ENCODE peak calls at places on chromosomes 5 and 9, in eight cellular contexts. V, R, H, Z, I, S, J and N are unnamed samples.

GRCh38 chr9:108813951-108814601 is 41.7 kb downstream of the ACTL7B start:
- DNase-seq in V (no peak), R (no peak), H (no peak), Z (no peak), I (no peak), S (no peak), J (no peak), N (no peak)

GRCh38 chr9:104747565-104748358 is at the start of gene NIPSNAP3A:
- DNase-seq in V (peak; percentile 78), R (peak; percentile 69), H (peak; percentile 97), Z (peak; percentile 49), I (peak; percentile 97), S (peak; percentile 94), J (peak; percentile 91), N (peak; percentile 83)

GRCh38 chr5:39219433-39219832 is at the start of gene FYB1:
- DNase-seq in V (no peak), R (peak; percentile 38), H (no peak), Z (no peak), I (peak; percentile 85), S (no peak), J (peak; percentile 77), N (no peak)

GRCh38 chr5:150489358-150490295 is 18.3 kb upstream of the NDST1 start:
- DNase-seq in V (no peak), R (no peak), H (no peak), Z (peak; percentile 71), I (peak; percentile 89), S (no peak), J (peak; percentile 62), N (no peak)

GRCh38 chr5:135073771-135074345 is 39.8 kb upstream of the PITX1 start:
- DNase-seq in V (no peak), R (no peak), H (no peak), Z (peak; percentile 39), I (peak; percentile 49), S (peak; percentile 15), J (peak; percentile 46), N (no peak)

GRCh38 chr9:126411225-126411947 is 84.8 kb downstream of the MVB12B start:
- DNase-seq in V (no peak), R (no peak), H (no peak), Z (no peak), I (peak; percentile 41), S (no peak), J (no peak), N (no peak)

GRCh38 chr5:149957855-149958254 is 2.7 kb upstream of the SLC26A2 start:
- DNase-seq in V (no peak), R (no peak), H (no peak), Z (no peak), I (no peak), S (no peak), J (no peak), N (no peak)

GRCh38 chr5:6307304-6307703 is 71.0 kb downstream of the MED10 start:
- DNase-seq in V (no peak), R (no peak), H (no peak), Z (no peak), I (no peak), S (no peak), J (no peak), N (no peak)

GRCh38 chr9:36399980-36400331 is at the start of gene RNF38:
- DNase-seq in V (no peak), R (no peak), H (no peak), Z (no peak), I (no peak), S (no peak), J (no peak), N (no peak)

GRCh38 chr9:36401179-36401740 is 1.2 kb upstream of the RNF38 start:
- DNase-seq in V (no peak), R (no peak), H (no peak), Z (peak; percentile 61), I (no peak), S (peak; percentile 92), J (no peak), N (no peak)

GRCh38 chr9:36401897-36402480 is 1.9 kb upstream of the RNF38 start:
- DNase-seq in V (no peak), R (no peak), H (no peak), Z (no peak), I (no peak), S (no peak), J (no peak), N (no peak)

GRCh38 chr9:36398745-36399144 is 1.3 kb downstream of the RNF38 start:
- DNase-seq in V (no peak), R (no peak), H (no peak), Z (peak; percentile 70), I (no peak), S (no peak), J (no peak), N (no peak)

GRCh38 chr9:36400332-36401178 is 486 bp upstream of the RNF38 start:
- DNase-seq in V (peak; percentile 82), R (peak; percentile 76), H (peak; percentile 99), Z (peak; percentile 75), I (peak; percentile 97), S (peak; percentile 96), J (peak; percentile 93), N (peak; percentile 83)
- TF ChIP-seq POLR2A in V (no peak), R (no peak), H (peak; percentile 62), Z (no peak), I (peak; percentile 27), S (peak; percentile 74), J (no peak), N (peak; percentile 59)

GRCh38 chr9:77019010-77019809 is at the start of gene FOXB2:
- DNase-seq in V (no peak), R (no peak), H (peak; percentile 56), Z (no peak), I (no peak), S (no peak), J (no peak), N (no peak)

GRCh38 chr9:77019810-77020437 is 469 bp downstream of the FOXB2 start:
- DNase-seq in V (no peak), R (no peak), H (peak; percentile 81), Z (no peak), I (no peak), S (no peak), J (no peak), N (no peak)

GRCh38 chr9:77017505-77017894 is 2.0 kb upstream of the FOXB2 start:
- DNase-seq in V (no peak), R (no peak), H (no peak), Z (no peak), I (no peak), S (no peak), J (no peak), N (no peak)

GRCh38 chr9:77016526-77017504 is 2.6 kb upstream of the FOXB2 start:
- DNase-seq in V (no peak), R (no peak), H (peak; percentile 27), Z (no peak), I (no peak), S (no peak), J (no peak), N (no peak)

DNA sequence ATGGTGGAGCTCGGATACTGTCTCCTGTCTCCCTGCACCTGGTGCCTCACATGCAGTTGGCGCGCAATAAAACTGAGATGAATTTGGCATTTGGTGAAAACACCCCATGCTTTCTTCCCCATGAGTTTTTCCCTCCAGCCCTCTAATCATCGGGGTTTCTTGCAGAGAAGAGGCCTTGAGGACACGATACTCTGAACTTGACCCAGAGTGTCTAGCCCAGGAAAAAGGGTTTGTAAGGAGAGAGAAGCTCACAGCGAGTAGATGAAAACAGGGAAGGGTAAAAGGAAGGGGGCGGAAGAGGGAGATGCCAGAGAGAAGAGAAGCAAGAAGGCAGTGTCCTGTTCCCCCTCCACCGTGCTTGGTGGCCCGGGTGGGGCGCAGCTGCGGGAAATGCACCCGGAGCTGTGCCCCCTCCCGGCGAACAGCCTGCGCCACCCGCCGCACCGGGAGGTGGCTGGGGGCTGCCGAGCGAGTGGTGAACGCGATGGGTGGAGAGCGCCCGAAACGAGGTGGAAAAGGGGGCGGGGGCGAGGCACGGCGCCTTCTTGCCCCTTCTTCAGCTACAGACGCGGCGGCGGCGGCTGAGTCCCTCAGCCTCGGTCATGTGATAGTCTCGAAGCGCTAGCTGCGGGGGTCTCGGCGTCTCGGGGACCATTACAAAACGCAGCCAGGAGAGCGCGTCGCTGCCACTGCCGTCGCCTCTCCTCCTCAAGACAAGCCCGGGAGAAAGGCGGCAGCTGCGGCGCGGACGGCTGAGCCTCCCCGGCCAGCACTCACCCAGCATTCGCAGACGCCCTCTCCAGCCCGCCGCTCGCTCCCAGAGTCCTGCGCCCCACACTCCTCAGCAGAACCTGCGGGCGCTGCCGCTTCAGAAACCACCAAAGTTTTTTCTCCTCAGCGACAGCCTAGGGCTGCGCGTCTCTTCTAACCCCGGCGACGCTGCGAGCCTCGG is 1.1 kb upstream of the FOXB2 start:
- DNase-seq in V (no peak), R (no peak), H (peak; percentile 78), Z (no peak), I (no peak), S (no peak), J (no peak), N (no peak)
- TF ChIP-seq CTCF in V (no peak), R (no peak), H (no peak), Z (no peak), I (no peak), S (no peak), J (no peak), N (no peak)

GRCh38 chr9:35112257-35113020 is 3.2 kb downstream of the ATOSB start:
- DNase-seq in V (no peak), R (peak; percentile 64), H (no peak), Z (peak; percentile 64), I (no peak), S (no peak), J (no peak), N (no peak)

GRCh38 chr9:35110327-35110758 is 5.3 kb downstream of the ATOSB start:
- DNase-seq in V (no peak), R (no peak), H (no peak), Z (peak; percentile 43), I (no peak), S (no peak), J (no peak), N (no peak)

GRCh38 chr9:35108946-35109575 is 6.1 kb upstream of the STOML2 start:
- DNase-seq in V (no peak), R (no peak), H (no peak), Z (no peak), I (no peak), S (no peak), J (no peak), N (no peak)

GRCh38 chr9:35108461-35108860 is 5.5 kb upstream of the STOML2 start:
- DNase-seq in V (no peak), R (no peak), H (no peak), Z (no peak), I (no peak), S (no peak), J (no peak), N (no peak)

DNA sequence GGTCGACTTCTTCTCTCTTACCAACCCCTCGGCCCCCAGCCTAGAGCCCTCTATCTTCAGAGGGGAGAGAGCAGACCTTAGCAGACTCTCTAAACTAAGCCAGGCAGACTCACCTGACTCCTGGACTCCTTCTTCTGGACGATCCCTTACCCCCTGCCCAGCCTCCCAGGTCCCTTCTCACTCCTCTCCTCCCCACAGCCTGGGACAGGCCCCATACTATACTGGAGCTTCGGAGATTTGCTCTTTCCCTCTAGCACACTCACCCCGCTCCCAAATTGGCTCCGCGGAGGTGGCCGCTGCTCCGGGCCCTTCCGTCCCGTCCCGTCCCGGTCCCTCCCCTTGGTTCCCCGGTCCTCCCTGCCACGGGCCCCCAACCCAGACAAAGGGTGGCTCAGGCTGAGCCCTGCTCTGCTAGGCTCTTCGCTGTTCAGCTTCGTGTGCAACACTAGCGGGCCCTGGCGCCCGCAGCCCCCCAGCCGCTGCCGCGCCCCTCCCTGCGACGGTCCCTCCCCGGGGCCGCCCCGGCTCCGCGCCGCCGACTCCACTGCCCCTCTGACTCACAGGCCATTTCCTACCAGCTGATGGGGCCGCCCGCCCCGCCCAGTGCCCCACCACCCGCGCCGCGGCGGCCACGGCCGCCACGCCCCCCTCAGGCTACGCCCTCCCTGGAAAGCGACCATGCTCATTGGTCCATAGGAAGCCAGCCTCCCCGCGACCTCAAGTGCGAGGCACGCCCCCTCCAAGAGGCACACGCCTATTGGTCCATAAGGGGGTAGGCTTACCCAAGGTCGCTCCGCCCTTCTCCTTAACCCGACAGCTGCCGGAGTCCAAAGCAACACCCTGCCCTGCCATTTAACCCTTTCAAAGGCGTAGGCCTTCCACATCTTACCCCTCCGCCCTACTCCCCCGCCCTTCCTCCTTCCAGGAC is 4.4 kb downstream of the ATOSB start:
- DNase-seq in V (peak; percentile 97), R (peak; percentile 97), H (peak; percentile 99), Z (peak; percentile 99), I (peak; percentile 99), S (peak; percentile 97), J (peak; percentile 99), N (peak; percentile 98)
- TF ChIP-seq POLR2A in V (peak; percentile 44), R (peak; percentile 47), H (no peak), Z (peak; percentile 89), I (no peak), S (peak; percentile 28), J (no peak), N (peak; percentile 67)

GRCh38 chr9:35856882-35857281 is 13.3 kb downstream of the OR13J1 start:
- DNase-seq in V (no peak), R (no peak), H (no peak), Z (no peak), I (no peak), S (no peak), J (peak; percentile 19), N (no peak)

GRCh38 chr9:35861161-35861897 is 8.9 kb downstream of the OR13J1 start:
- DNase-seq in V (no peak), R (no peak), H (no peak), Z (no peak), I (no peak), S (no peak), J (peak; percentile 30), N (no peak)

GRCh38 chr9:35859995-35860348 is 10.2 kb downstream of the OR13J1 start:
- DNase-seq in V (no peak), R (no peak), H (no peak), Z (no peak), I (no peak), S (no peak), J (peak; percentile 34), N (no peak)

GRCh38 chr9:35858428-35858827 is 11.8 kb downstream of the OR13J1 start:
- DNase-seq in V (no peak), R (no peak), H (no peak), Z (no peak), I (no peak), S (no peak), J (no peak), N (no peak)

GRCh38 chr9:35859310-35859994 is 10.7 kb downstream of the OR13J1 start:
- DNase-seq in V (no peak), R (no peak), H (no peak), Z (peak; percentile 35), I (no peak), S (no peak), J (peak; percentile 64), N (no peak)
- TF ChIP-seq CTCF in V (no peak), R (no peak), H (no peak), Z (peak; percentile 9), I (no peak), S (no peak), J (no peak), N (no peak)